ENCODE peak calls at places on chromosomes 12 and 14, in five cellular contexts. T is Calu3; I is foreskin fibroblast; X is T-helper 22 cell; M is stimulated activated CD4-positive, alpha-beta T cell treated with anti-CD3 and anti-CD28 coated beads, Interleukin-4, amount 100 ng/mL, for 24 hours. L is an unnamed sample.

GRCh38 chr14:50025776-50026175 is 90.6 kb downstream of the VCPKMT start:
- DNase-seq in T (no peak), I (peak), X (no peak), M (no peak), L (no peak)

GRCh38 chr14:96362071-96362964 is 823 bp downstream of the ATG2B start:
- DNase-seq in T (peak), I (peak), X (peak), M (peak), L (peak)

GRCh38 chr14:90381999-90382451 is 14.8 kb upstream of the CALM1 start:
- DNase-seq in T (peak), I (peak), X (no peak), M (peak), L (peak)

GRCh38 chr14:99744873-99745224 is 48.4 kb upstream of the EML1 start:
- DNase-seq in T (no peak), I (no peak), X (no peak), M (no peak), L (no peak)

GRCh38 chr14:53564870-53565269 is 391.8 kb downstream of the BMP4 start:
- DNase-seq in T (no peak), I (no peak), X (no peak), M (no peak), L (no peak)

GRCh38 chr14:74501135-74501614 is 7.6 kb downstream of the ISCA2 start:
- DNase-seq in T (peak), I (peak), X (no peak), M (no peak), L (no peak)

GRCh38 chr14:77099425-77100167 is 1.5 kb downstream of the CIPC start:
- DNase-seq in T (no peak), I (peak), X (no peak), M (no peak), L (no peak)

GRCh38 chr12:55933158-55933798 is 2.3 kb downstream of the DGKA start:
- DNase-seq in T (peak), I (peak), X (no peak), M (no peak), L (no peak)

GRCh38 chr14:22509036-22509709 is 79.9 kb downstream of the DAD1 start:
- DNase-seq in T (no peak), I (no peak), X (no peak), M (no peak), L (no peak)

GRCh38 chr12:50992814-50993213 is 33.4 kb downstream of the SLC11A2 start:
- DNase-seq in T (no peak), I (no peak), X (no peak), M (no peak), L (no peak)

GRCh38 chr14:99506269-99506668 is 25.1 kb downstream of the CCNK start:
- DNase-seq in T (no peak), I (no peak), X (no peak), M (no peak), L (no peak)

GRCh38 chr12:62957233-62957953 is 22.4 kb upstream of the PPM1H start:
- DNase-seq in T (no peak), I (peak), X (no peak), M (no peak), L (no peak)

GRCh38 chr12:110114596-110114995 is 9.6 kb upstream of the IFT81 start:
- DNase-seq in T (no peak), I (no peak), X (no peak), M (no peak), L (no peak)

GRCh38 chr12:40464121-40464520 is 228.1 kb upstream of the CNTN1 start:
- DNase-seq in T (no peak), I (no peak), X (no peak), M (no peak), L (no peak)

GRCh38 chr12:116121453-116121871 is 156.0 kb downstream of the MED13L start:
- DNase-seq in T (no peak), I (peak), X (no peak), M (no peak), L (no peak)

GRCh38 chr14:77763978-77764377 is 3.0 kb upstream of the SNW1 start:
- DNase-seq in T (no peak), I (no peak), X (no peak), M (no peak), L (no peak)

GRCh38 chr12:109760031-109760929 is 46.7 kb downstream of the FAM222A start:
- DNase-seq in T (peak), I (no peak), X (no peak), M (no peak), L (no peak)

GRCh38 chr12:46071335-46071734 is 81.0 kb upstream of the SCAF11 start:
- DNase-seq in T (peak), I (peak), X (no peak), M (no peak), L (no peak)

GRCh38 chr12:56688846-56689113 is 696 bp upstream of the PTGES3 start:
- DNase-seq in T (no peak), I (no peak), X (no peak), M (no peak), L (no peak)

GRCh38 chr14:32430326-32430725 is 101.2 kb downstream of the AKAP6 start:
- DNase-seq in T (no peak), I (peak), X (no peak), M (no peak), L (no peak)

GRCh38 chr14:67387195-67387594 is 24.8 kb downstream of the PLEK2 start:
- DNase-seq in T (no peak), I (peak), X (no peak), M (no peak), L (no peak)

GRCh38 chr14:103740991-103741689 is 25.5 kb downstream of the ZFYVE21 start:
- DNase-seq in T (no peak), I (peak), X (no peak), M (no peak), L (no peak)

GRCh38 chr14:105450864-105451720 is 23.5 kb upstream of the CRIP2 start:
- DNase-seq in T (no peak), I (no peak), X (no peak), M (no peak), L (no peak)

GRCh38 chr14:105929327-105930081 is 403.1 kb downstream of the TMEM121 start:
- DNase-seq in T (no peak), I (no peak), X (no peak), M (no peak), L (no peak)

GRCh38 chr14:96056509-96057422 is 17.6 kb downstream of the C14orf132 start:
- DNase-seq in T (peak), I (no peak), X (no peak), M (no peak), L (no peak)

GRCh38 chr12:44873898-44874297 is 2.2 kb downstream of the NELL2 start:
- DNase-seq in T (no peak), I (peak), X (no peak), M (no peak), L (no peak)

GRCh38 chr12:2980630-2981029 is 21.4 kb downstream of the TEAD4 start:
- DNase-seq in T (no peak), I (no peak), X (no peak), M (no peak), L (no peak)

GRCh38 chr14:24366664-24367505 is 1.1 kb upstream of the NFATC4 start:
- DNase-seq in T (peak), I (peak), X (no peak), M (no peak), L (no peak)

GRCh38 chr12:1779783-1780182 is 40.6 kb upstream of the LRTM2 start:
- DNase-seq in T (no peak), I (peak), X (no peak), M (no peak), L (no peak)

GRCh38 chr12:105253882-105254513 is 18.0 kb upstream of the APPL2 start:
- DNase-seq in T (peak), I (peak), X (no peak), M (no peak), L (no peak)

GRCh38 chr14:32077081-32078029 is at the start of gene ARHGAP5:
- DNase-seq in T (peak), I (peak), X (peak), M (peak), L (peak)

GRCh38 chr14:30553311-30553989 is 5.5 kb upstream of the G2E3 start:
- DNase-seq in T (no peak), I (peak), X (no peak), M (no peak), L (no peak)